ENCODE peak calls at places on chromosomes 13 and 19, in five cellular contexts. I is cardiac muscle cell; J is pancreas; U is CD4-positive, CD25-positive, alpha-beta regulatory T cell; L is keratinocyte. Q is an unnamed sample. For H3K9me3 and H3K4me1, the result is how much of the 10 kb centered on the place peaks cover.

GRCh38 chr13:20974981-20975585 is 72.5 kb upstream of the XPO4 start:
- DNase-seq in I (no peak), J (no peak), U (no peak), L (no peak), Q (no peak)

GRCh38 chr19:1396019-1396767 is 5.1 kb downstream of the GAMT start:
- DNase-seq in I (no peak), J (no peak), U (no peak), L (no peak), Q (peak)

GRCh38 chr13:68944272-68944671 is 1163.4 kb upstream of the ATXN8OS start:
- DNase-seq in I (no peak), J (no peak), U (no peak), L (no peak), Q (no peak)

GRCh38 chr13:111511805-111512504 is 191.5 kb downstream of the TEX29 start:
- DNase-seq in I (no peak), J (no peak), U (no peak), L (no peak), Q (no peak)

GRCh38 chr13:32040052-32040642 is 8.6 kb downstream of the FRY start:
- DNase-seq in I (no peak), J (no peak), U (no peak), L (no peak), Q (no peak)

GRCh38 chr13:109309625-109310363 is 476.6 kb downstream of the IRS2 start:
- DNase-seq in I (no peak), J (peak), U (no peak), L (no peak), Q (no peak)

GRCh38 chr19:12721656-12722565 is 1.8 kb downstream of the TNPO2 start:
- DNase-seq in I (peak), J (peak), U (peak), L (no peak), Q (peak)

GRCh38 chr13:34591163-34591562 is 350.9 kb upstream of the NBEA start:
- DNase-seq in I (no peak), J (no peak), U (no peak), L (no peak), Q (no peak)

GRCh38 chr19:6610934-6611370 is 20.0 kb upstream of the CD70 start:
- DNase-seq in I (no peak), J (no peak), U (no peak), L (peak), Q (no peak)

GRCh38 chr19:43739836-43740235 is 14.9 kb downstream of the SMG9 start:
- DNase-seq in I (no peak), J (no peak), U (peak), L (no peak), Q (no peak)

GRCh38 chr13:43831088-43831487 is 44.3 kb upstream of the ENOX1 start:
- DNase-seq in I (no peak), J (no peak), U (no peak), L (no peak), Q (no peak)

GRCh38 chr19:54462072-54462712 is 1.4 kb downstream of the LENG9 start:
- DNase-seq in I (no peak), J (peak), U (no peak), L (no peak), Q (peak)

GRCh38 chr13:57624565-57625435 is 6.7 kb upstream of the PCDH17 start:
- DNase-seq in I (peak), J (peak), U (peak), L (peak), Q (no peak)

GRCh38 chr13:101552797-101553196 is 100.3 kb downstream of the ITGBL1 start:
- DNase-seq in I (no peak), J (no peak), U (no peak), L (no peak), Q (no peak)

GRCh38 chr19:17865364-17866311 is 5.9 kb downstream of the RPL18A start:
- DNase-seq in I (no peak), J (no peak), U (no peak), L (no peak), Q (no peak)

GRCh38 chr19:10332158-10332964 is 968 bp downstream of the RAVER1 start:
- DNase-seq in I (no peak), J (no peak), U (no peak), L (no peak), Q (no peak)

GRCh38 chr19:10335149-10336053 is 2.1 kb upstream of the RAVER1 start:
- DNase-seq in I (peak), J (no peak), U (no peak), L (no peak), Q (peak)

GRCh38 chr19:10334340-10335148 is 1.2 kb upstream of the RAVER1 start:
- DNase-seq in I (peak), J (peak), U (peak), L (peak), Q (peak)

GRCh38 chr19:10332965-10333757 is at the start of gene RAVER1:
- DNase-seq in I (peak), J (peak), U (peak), L (peak), Q (peak)

GRCh38 chr19:10333758-10334339 is 520 bp upstream of the RAVER1 start:
- DNase-seq in I (peak), J (no peak), U (no peak), L (no peak), Q (no peak)
- H3K27ac ChIP-seq in I (no peak), J (peak), U (peak), L (peak), Q (peak)

DNA sequence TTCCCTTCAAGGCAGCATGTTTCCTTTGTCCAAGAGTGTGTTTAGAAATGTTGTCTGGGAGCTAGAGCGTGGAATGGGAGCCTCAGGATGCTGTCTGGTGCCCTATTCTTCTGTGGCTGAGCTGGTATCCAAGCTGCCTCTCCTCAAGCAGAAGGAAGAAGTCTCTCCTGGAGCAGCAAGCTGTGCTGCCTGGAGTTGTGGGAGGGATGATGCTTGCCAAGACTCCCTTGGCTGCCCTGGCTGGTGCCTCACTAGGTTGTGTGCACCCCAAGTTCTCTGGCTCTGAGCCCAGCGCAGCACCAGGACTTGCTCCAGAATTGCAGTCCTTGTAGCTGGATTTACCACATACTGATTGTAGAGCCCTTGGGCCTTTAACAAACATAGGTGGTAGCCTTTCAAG is 4.7 kb upstream of the CYP4F3 start:
- DNase-seq in I (no peak), J (no peak), U (no peak), L (no peak), Q (no peak)
- H3K9me3 ChIP-seq in I (under half), J (under half), U (under half), L (under half), Q (under half)

DNA sequence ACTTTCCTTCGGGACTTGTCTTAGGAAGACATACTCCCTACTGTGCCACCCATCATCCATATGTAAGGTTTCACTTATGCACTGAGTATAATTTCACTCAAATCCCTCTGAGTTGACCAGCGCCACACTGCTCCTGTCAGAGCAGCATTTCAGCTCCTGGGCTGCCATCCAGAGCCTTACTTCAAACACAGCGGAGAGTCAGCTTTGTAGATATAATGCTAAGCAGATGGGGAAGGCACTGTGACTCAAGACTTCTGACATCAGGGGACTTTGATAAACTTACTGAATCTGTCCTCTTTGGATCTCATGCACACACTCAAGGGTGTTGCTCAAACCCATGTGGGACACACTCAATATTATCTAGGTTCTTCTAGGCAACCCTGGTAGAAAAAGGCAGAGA is 34.9 kb downstream of the DOCK9 start:
- DNase-seq in I (no peak), J (no peak), U (no peak), L (no peak), Q (no peak)
- H3K4me1 ChIP-seq in I (under half), J (under half), U (under half), L (under half), Q (under half)

GRCh38 chr13:38606697-38607096 is 80.2 kb upstream of the FREM2 start:
- DNase-seq in I (no peak), J (no peak), U (no peak), L (no peak), Q (no peak)
- H3K27ac ChIP-seq in I (no peak), J (no peak), U (no peak), L (no peak), Q (no peak)

DNA sequence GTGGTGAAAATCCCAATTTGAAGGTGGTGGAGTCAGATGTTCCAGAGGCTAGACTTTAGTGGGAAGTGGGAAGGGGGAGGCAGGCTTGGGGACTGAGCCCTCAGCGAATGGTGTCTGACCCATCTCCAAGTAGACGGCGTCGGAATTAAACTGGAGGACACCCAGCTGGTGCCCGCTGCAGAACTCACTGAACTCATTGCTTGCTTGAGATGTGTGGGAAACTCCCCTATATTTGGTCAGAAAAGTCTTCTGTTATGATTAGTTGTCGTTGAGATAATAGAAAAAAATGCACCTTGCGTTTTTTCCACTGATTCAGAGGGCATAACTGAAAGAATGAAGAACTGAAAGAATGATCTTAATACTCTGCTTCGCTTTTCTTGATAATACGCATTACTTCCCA is 871 bp upstream of the ZNF583 start:
- DNase-seq in I (peak), J (no peak), U (no peak), L (no peak), Q (no peak)
- H3K9me3 ChIP-seq in I (under half), J (under half), U (half or more), L (under half), Q (under half)

DNA sequence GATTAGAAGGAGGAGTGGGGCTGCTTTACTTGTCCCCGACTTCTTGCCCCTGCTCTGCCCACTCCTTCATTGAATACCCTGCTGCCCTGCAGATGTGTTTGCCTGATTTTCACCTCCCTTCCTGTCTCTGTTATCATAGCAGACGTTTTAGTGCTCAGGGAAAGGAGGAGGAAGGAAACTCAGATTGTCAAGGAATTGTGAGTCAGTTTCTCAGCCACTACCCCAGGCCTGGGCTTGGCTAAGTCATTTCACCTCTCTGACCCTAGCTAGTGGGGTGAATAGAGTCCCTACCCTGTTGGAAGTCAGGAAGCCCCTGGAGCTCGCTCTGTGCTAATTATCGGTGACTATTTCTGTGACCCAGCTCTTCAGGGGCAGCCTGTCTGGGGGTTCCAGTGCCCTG is 3.9 kb downstream of the BCKDHA start:
- DNase-seq in I (no peak), J (no peak), U (no peak), L (no peak), Q (no peak)
- H3K4me1 ChIP-seq in I (under half), J (under half), U (under half), L (under half), Q (under half)

GRCh38 chr19:41263042-41263849 is 926 bp upstream of the HNRNPUL1 start:
- DNase-seq in I (peak), J (peak), U (peak), L (no peak), Q (peak)
- H3K27ac ChIP-seq in I (peak), J (peak), U (peak), L (peak), Q (peak)

GRCh38 chr19:53068834-53069233 is 24.3 kb downstream of the ERVV-2 start:
- DNase-seq in I (no peak), J (no peak), U (no peak), L (no peak), Q (no peak)

DNA sequence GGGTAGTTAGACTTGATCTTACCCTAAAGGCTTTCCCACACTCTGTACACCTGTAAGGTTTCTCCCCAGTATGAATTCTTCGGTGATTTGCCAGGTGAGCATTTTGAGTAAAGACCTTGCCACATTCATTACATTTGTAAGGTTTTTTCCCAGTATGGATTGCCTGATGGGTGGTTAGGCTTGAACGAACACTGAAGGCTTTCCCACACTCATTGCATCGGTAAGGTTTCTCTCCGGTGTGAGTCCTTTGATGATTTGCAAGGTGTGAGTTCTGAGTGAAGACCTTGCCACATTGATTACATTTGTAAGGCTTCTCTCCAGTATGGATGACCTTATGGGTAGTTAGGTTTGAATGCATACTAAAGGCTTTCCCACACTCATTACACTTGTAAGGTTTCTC is 23.7 kb downstream of the ERVV-2 start:
- DNase-seq in I (no peak), J (no peak), U (no peak), L (no peak), Q (no peak)
- H3K9me3 ChIP-seq in I (under half), J (under half), U (half or more), L (under half), Q (under half)

GRCh38 chr19:40600086-40600917 is 867 bp upstream of the LTBP4 start:
- DNase-seq in I (no peak), J (no peak), U (no peak), L (no peak), Q (peak)
- H3K4me1 ChIP-seq in I (under half), J (under half), U (half or more), L (under half), Q (under half)

GRCh38 chr19:58355891-58356235 is 2.6 kb upstream of the A1BG start:
- DNase-seq in I (no peak), J (no peak), U (no peak), L (no peak), Q (no peak)
- H3K27ac ChIP-seq in I (no peak), J (no peak), U (peak), L (no peak), Q (no peak)

Q was measured in right cardiac atrium.